ENCODE peak calls at places on chromosomes 1 and 21, in seven cellular contexts. F, U, V, B, X, L and E are unnamed samples.

GRCh38 chr1:92747735-92748134 is 37.2 kb downstream of the EVI5 start:
- DNase-seq in F (no peak), U (no peak), V (peak), B (no peak), X (no peak), L (no peak), E (no peak)

GRCh38 chr1:109198043-109198695 is 15.5 kb upstream of the SARS1 start:
- DNase-seq in F (no peak), U (peak), V (peak), B (no peak), X (peak), L (peak), E (peak)

GRCh38 chr21:37565530-37566223 is 199.1 kb downstream of the DYRK1A start:
- DNase-seq in F (peak), U (no peak), V (peak), B (no peak), X (no peak), L (no peak), E (no peak)

GRCh38 chr1:109776206-109776835 is 12.6 kb upstream of the EPS8L3 start:
- DNase-seq in F (no peak), U (no peak), V (no peak), B (peak), X (no peak), L (no peak), E (no peak)

GRCh38 chr1:97163591-97164275 is 442.1 kb downstream of the PTBP2 start:
- DNase-seq in F (no peak), U (no peak), V (no peak), B (no peak), X (no peak), L (no peak), E (no peak)

GRCh38 chr1:246351726-246352125 is 155.4 kb downstream of the SMYD3 start:
- DNase-seq in F (no peak), U (no peak), V (no peak), B (no peak), X (no peak), L (no peak), E (no peak)

GRCh38 chr1:66968574-66968973 is 43.8 kb downstream of the MIER1 start:
- DNase-seq in F (no peak), U (no peak), V (no peak), B (no peak), X (no peak), L (no peak), E (no peak)

GRCh38 chr1:41318135-41318534 is 43.1 kb upstream of the FOXO6 start:
- DNase-seq in F (no peak), U (no peak), V (no peak), B (no peak), X (no peak), L (no peak), E (no peak)

GRCh38 chr1:183674339-183674738 is 21.2 kb upstream of the APOBEC4 start:
- DNase-seq in F (no peak), U (no peak), V (peak), B (no peak), X (no peak), L (peak), E (no peak)

GRCh38 chr1:167438171-167439138 is 79.9 kb downstream of the CD247 start:
- DNase-seq in F (peak), U (no peak), V (no peak), B (no peak), X (no peak), L (peak), E (no peak)

GRCh38 chr1:111062081-111062480 is 77.8 kb downstream of the DRAM2 start:
- DNase-seq in F (no peak), U (peak), V (no peak), B (no peak), X (no peak), L (no peak), E (no peak)

GRCh38 chr1:84141177-84142003 is 2.7 kb upstream of the PRKACB start:
- DNase-seq in F (no peak), U (no peak), V (peak), B (no peak), X (no peak), L (no peak), E (no peak)

GRCh38 chr1:101520302-101520701 is 283.5 kb downstream of the S1PR1 start:
- DNase-seq in F (no peak), U (peak), V (peak), B (no peak), X (peak), L (no peak), E (peak)

GRCh38 chr1:65827346-65827745 is 34.7 kb downstream of the PDE4B start:
- DNase-seq in F (no peak), U (no peak), V (no peak), B (no peak), X (no peak), L (no peak), E (no peak)

GRCh38 chr1:24318238-24318987 is 744 bp upstream of the GRHL3 start:
- DNase-seq in F (no peak), U (peak), V (peak), B (no peak), X (no peak), L (no peak), E (peak)

GRCh38 chr1:65792671-65793358 is at the start of gene PDE4B:
- DNase-seq in F (no peak), U (no peak), V (no peak), B (peak), X (no peak), L (no peak), E (no peak)

GRCh38 chr1:151346082-151346768 is 827 bp downstream of the RFX5 start:
- DNase-seq in F (no peak), U (no peak), V (no peak), B (no peak), X (no peak), L (no peak), E (no peak)

GRCh38 chr21:43712268-43712942 is 6.5 kb upstream of the PDXK start:
- DNase-seq in F (no peak), U (peak), V (peak), B (peak), X (peak), L (no peak), E (no peak)

GRCh38 chr21:28215214-28215954 is 777.3 kb downstream of the LTN1 start:
- DNase-seq in F (no peak), U (peak), V (peak), B (no peak), X (no peak), L (no peak), E (no peak)

GRCh38 chr1:3234281-3234680 is 165.3 kb downstream of the PRDM16 start:
- DNase-seq in F (no peak), U (no peak), V (no peak), B (no peak), X (no peak), L (no peak), E (no peak)

GRCh38 chr1:196797891-196798290 is 21.6 kb upstream of the CFHR1 start:
- DNase-seq in F (no peak), U (no peak), V (no peak), B (no peak), X (no peak), L (no peak), E (no peak)

GRCh38 chr1:227212164-227212563 is 106.1 kb downstream of the CDC42BPA start:
- DNase-seq in F (no peak), U (no peak), V (no peak), B (no peak), X (no peak), L (no peak), E (no peak)

GRCh38 chr1:78673120-78673519 is 23.5 kb downstream of the IFI44 start:
- DNase-seq in F (no peak), U (no peak), V (no peak), B (no peak), X (no peak), L (no peak), E (no peak)

GRCh38 chr1:170309389-170310013 is 163.7 kb downstream of the NTMT2 start:
- DNase-seq in F (no peak), U (no peak), V (peak), B (no peak), X (no peak), L (peak), E (peak)

GRCh38 chr1:54781023-54781723 is 16.9 kb upstream of the PARS2 start:
- DNase-seq in F (no peak), U (no peak), V (no peak), B (no peak), X (no peak), L (no peak), E (no peak)
- H3K4me3 ChIP-seq in F (no peak), U (no peak), V (no peak), B (no peak), X (no peak), L (no peak), E (no peak)

DNA sequence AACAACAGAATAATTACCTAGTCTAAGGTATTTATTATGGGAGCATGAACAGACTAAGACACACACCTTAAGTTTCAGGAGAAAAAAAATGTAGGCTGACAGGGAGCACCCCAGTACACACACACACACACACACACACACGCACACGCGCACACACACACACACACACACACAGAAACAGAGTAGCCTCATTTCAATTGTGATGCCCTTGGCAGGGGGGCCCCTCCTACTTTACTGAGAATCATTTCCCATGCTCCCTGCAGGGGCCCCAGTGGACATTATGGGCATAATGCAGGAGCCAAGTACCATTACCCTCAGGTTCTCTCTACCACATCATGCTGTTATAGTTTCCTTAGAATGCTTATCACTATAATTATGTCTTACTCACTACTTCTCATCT is 104.9 kb downstream of the CDC7 start:
- DNase-seq in F (peak), U (no peak), V (no peak), B (no peak), X (no peak), L (no peak), E (no peak)
- TF ChIP-seq CTCF in F (no peak), U (no peak), V (no peak), B (no peak), X (no peak), L (no peak), E (no peak)

GRCh38 chr1:234600418-234601216 is 9.4 kb downstream of the IRF2BP2 start:
- DNase-seq in F (no peak), U (peak), V (peak), B (no peak), X (no peak), L (no peak), E (peak)
- H3K4me3 ChIP-seq in F (peak), U (peak), V (peak), B (peak), X (peak), L (peak), E (peak)

DNA sequence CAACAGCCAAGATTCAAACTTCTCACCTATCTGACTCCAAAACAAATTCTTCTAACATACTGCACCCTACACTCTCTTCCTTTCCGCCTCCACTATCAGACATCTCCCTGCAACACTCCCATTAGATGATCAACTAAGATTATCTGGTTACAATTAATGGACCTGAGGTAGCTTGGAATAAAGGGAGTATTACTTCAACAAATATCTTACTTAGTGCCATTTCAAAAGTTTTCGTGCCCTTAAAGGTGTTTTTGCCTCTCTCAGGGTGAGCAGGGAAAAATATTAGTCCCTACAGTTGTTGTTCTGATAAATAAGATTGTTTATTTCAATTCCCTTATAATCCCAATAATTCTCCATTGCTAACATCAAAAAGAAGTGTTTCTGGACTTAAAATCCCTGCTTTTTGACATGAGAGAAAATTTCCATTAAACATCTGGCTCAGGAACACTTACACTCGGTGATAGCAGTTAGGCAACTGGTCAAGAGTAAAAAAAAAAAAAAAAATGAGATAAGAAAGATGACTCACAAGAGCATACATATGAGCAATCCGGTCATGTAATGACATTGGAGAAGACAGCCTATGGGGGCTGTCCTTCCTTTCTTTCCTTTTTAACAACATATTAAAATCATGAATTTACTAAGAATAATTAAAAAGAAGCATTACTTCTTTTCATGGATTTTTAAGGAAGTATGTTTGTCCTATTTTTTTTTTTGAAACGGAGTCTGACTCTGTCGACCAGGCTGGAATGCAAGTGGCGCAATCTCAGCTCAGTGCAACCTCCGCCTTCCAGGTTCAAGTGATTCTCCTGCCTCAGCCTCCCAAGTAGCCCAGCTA is 7.6 kb downstream of the RSBN1 start:
- DNase-seq in F (no peak), U (peak), V (peak), B (no peak), X (peak), L (no peak), E (no peak)
- TF ChIP-seq CTCF in F (no peak), U (no peak), V (no peak), B (no peak), X (no peak), L (no peak), E (no peak)

DNA sequence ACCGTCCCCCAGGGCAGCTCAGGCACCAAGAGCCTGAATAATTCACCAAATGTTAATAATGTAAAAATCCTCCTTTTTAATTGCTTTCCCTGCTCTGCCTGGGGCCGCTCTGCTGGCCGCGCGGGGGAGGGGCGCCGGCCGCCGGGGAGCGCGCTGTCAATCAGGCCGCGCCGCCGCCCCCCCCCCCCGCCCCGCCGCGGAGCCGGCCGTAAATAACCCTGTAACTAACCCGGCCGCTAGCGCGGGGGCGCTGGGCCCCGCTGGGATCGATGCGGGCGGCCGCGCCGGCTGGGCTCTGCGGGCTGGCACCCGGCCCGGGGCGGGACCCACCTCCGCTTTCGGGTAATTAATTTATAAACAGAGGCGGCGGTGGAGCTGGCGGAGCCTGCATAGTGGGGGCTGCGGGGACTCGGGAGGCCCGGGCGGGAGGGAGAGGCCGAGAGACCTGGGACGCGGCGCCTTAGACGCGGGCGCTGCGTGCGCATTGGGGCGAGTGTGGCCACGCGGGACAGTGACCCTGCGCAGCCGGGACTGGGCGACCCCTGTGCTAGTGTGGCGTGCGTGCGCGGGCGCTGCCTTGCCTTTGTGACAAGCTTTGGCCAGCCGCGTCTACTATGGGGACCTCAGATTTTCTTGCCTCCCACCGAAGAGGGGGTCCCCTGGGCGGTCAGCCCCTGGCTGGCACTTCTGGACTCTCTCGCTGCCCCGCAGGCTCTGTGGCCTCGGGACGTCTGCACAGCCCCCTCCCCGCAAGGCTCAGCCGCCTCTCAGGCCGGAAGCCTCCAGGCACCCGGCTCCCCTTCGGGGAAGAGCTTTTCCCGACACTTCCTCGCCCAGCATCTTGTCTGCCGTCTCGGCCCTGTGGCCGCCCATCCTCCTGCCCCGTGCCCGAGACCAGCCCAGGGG is 16.7 kb downstream of the SAMD11 start:
- DNase-seq in F (no peak), U (no peak), V (peak), B (no peak), X (no peak), L (peak), E (peak)
- H3K4me3 ChIP-seq in F (peak), U (peak), V (peak), B (peak), X (peak), L (peak), E (peak)

DNA sequence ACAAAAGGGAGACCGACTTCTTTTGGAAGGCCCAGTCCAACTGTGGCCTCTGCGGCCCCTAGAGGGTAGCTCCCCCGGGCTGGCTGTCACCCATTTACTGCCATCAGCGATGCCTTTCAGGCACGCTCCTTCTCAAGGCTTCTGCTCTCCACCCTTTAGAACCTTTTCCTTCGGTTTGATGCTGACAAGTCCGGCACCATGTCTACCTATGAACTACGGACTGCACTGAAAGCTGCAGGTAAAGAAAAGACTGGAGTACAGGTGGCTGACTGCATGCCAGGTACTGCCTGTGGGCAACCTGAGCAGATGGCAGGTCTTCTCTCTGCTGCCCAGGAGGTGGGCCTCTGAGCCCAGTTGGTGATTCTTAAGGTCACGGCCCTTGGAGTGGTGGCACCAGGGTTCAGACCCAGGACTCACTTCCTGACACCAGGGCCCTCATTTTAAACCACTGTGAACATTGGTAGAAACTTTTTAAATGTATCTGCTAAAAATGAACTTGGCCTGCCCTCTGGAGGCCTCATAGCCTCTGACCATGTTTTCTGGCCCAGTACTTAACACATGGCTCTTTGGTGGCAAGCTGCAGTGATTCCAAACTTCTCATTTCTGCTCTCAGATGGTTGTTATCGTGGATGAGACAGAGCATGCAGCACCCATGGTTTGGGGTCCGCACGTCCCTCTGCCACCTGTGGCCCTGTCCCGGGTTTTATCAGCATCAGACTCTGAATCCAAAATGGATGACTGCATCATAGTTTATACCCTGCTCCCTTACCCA is 45.7 kb downstream of the CAPN9 start:
- DNase-seq in F (peak), U (no peak), V (no peak), B (no peak), X (no peak), L (no peak), E (no peak)
- TF ChIP-seq CTCF in F (no peak), U (peak), V (no peak), B (no peak), X (no peak), L (no peak), E (peak)